ENCODE peak calls at places on chromosomes 13 and 19, in six cellular contexts. One of them, this sample, is unnamed.

GRCh38 chr13:67062160-67062559 is 168.0 kb downstream of the PCDH9 start:
- DNase-seq in upper lobe of left lung: no peak
- DNase-seq in uterus: no peak
- DNase-seq in suprapubic skin: no peak
- DNase-seq in HCT116: no peak
- DNase-seq in tibial nerve: no peak
- DNase-seq in this sample: no peak

GRCh38 chr19:14091885-14092462 is 1.4 kb upstream of the SAMD1 start:
- DNase-seq in tibial nerve: no peak
- DNase-seq in HCT116: no peak
- DNase-seq in upper lobe of left lung: no peak
- DNase-seq in uterus: no peak
- DNase-seq in suprapubic skin: peak
- DNase-seq in this sample: peak

GRCh38 chr13:35818577-35819165 is 312.5 kb downstream of the DCLK1 start:
- DNase-seq in HCT116: peak
- DNase-seq in uterus: no peak
- DNase-seq in tibial nerve: no peak
- DNase-seq in upper lobe of left lung: no peak
- DNase-seq in suprapubic skin: no peak
- DNase-seq in this sample: no peak

GRCh38 chr19:2805991-2806649 is 13.5 kb upstream of the ZNF554 start:
- DNase-seq in upper lobe of left lung: no peak
- DNase-seq in HCT116: no peak
- DNase-seq in suprapubic skin: no peak
- DNase-seq in uterus: no peak
- DNase-seq in tibial nerve: no peak
- DNase-seq in this sample: no peak

GRCh38 chr13:100789968-100790367 is 115.4 kb upstream of the TMTC4 start:
- DNase-seq in HCT116: no peak
- DNase-seq in upper lobe of left lung: no peak
- DNase-seq in uterus: no peak
- DNase-seq in suprapubic skin: no peak
- DNase-seq in tibial nerve: no peak
- DNase-seq in this sample: no peak

GRCh38 chr19:30047355-30047895 is 105.4 kb downstream of the URI1 start:
- DNase-seq in uterus: no peak
- DNase-seq in suprapubic skin: no peak
- DNase-seq in upper lobe of left lung: no peak
- DNase-seq in tibial nerve: no peak
- DNase-seq in HCT116: no peak
- DNase-seq in this sample: no peak

GRCh38 chr13:110985570-110985969 is 70.7 kb upstream of the ANKRD10 start:
- DNase-seq in upper lobe of left lung: no peak
- DNase-seq in suprapubic skin: no peak
- DNase-seq in tibial nerve: no peak
- DNase-seq in HCT116: no peak
- DNase-seq in uterus: no peak
- DNase-seq in this sample: no peak

GRCh38 chr13:98445340-98446233 is 131.3 kb downstream of the STK24 start:
- DNase-seq in upper lobe of left lung: peak
- DNase-seq in uterus: peak
- DNase-seq in tibial nerve: peak
- DNase-seq in suprapubic skin: no peak
- DNase-seq in HCT116: peak
- DNase-seq in this sample: peak

GRCh38 chr13:67221630-67222226 is 8.4 kb downstream of the PCDH9 start:
- DNase-seq in uterus: no peak
- DNase-seq in upper lobe of left lung: no peak
- DNase-seq in tibial nerve: no peak
- DNase-seq in HCT116: no peak
- DNase-seq in suprapubic skin: no peak
- DNase-seq in this sample: no peak

GRCh38 chr13:111241862-111242261 is 78.6 kb upstream of the TEX29 start:
- DNase-seq in tibial nerve: no peak
- DNase-seq in HCT116: no peak
- DNase-seq in uterus: no peak
- DNase-seq in upper lobe of left lung: no peak
- DNase-seq in suprapubic skin: no peak
- DNase-seq in this sample: no peak

GRCh38 chr19:37950471-37951175 is 43.6 kb downstream of the SIPA1L3 start:
- DNase-seq in HCT116: no peak
- DNase-seq in uterus: no peak
- DNase-seq in suprapubic skin: no peak
- DNase-seq in upper lobe of left lung: peak
- DNase-seq in tibial nerve: no peak
- DNase-seq in this sample: no peak

GRCh38 chr19:7410946-7411345 is 62.2 kb downstream of the ARHGEF18 start:
- DNase-seq in HCT116: no peak
- DNase-seq in upper lobe of left lung: no peak
- DNase-seq in tibial nerve: no peak
- DNase-seq in uterus: no peak
- DNase-seq in suprapubic skin: no peak
- DNase-seq in this sample: no peak

GRCh38 chr19:2575734-2576481 is 100.0 kb downstream of the GADD45B start:
- DNase-seq in upper lobe of left lung: peak
- DNase-seq in suprapubic skin: peak
- DNase-seq in HCT116: no peak
- DNase-seq in uterus: peak
- DNase-seq in tibial nerve: peak
- DNase-seq in this sample: peak

GRCh38 chr13:99995503-99996176 is 14.1 kb downstream of the ZIC2 start:
- DNase-seq in tibial nerve: no peak
- DNase-seq in suprapubic skin: no peak
- DNase-seq in upper lobe of left lung: no peak
- DNase-seq in HCT116: no peak
- DNase-seq in uterus: no peak
- DNase-seq in this sample: no peak

GRCh38 chr13:33249066-33249465 is 36.5 kb downstream of the STARD13 start:
- DNase-seq in tibial nerve: no peak
- DNase-seq in uterus: no peak
- DNase-seq in HCT116: peak
- DNase-seq in suprapubic skin: no peak
- DNase-seq in upper lobe of left lung: no peak
- DNase-seq in this sample: no peak

GRCh38 chr19:51439021-51439465 is 19.2 kb downstream of the SIGLEC8 start:
- DNase-seq in suprapubic skin: no peak
- DNase-seq in HCT116: no peak
- DNase-seq in tibial nerve: no peak
- DNase-seq in uterus: no peak
- DNase-seq in upper lobe of left lung: no peak
- DNase-seq in this sample: no peak

GRCh38 chr19:34480491-34480890 is 1.1 kb upstream of the WTIP start:
- DNase-seq in uterus: no peak
- DNase-seq in suprapubic skin: peak
- DNase-seq in HCT116: no peak
- DNase-seq in upper lobe of left lung: peak
- DNase-seq in tibial nerve: no peak
- DNase-seq in this sample: no peak

DNA sequence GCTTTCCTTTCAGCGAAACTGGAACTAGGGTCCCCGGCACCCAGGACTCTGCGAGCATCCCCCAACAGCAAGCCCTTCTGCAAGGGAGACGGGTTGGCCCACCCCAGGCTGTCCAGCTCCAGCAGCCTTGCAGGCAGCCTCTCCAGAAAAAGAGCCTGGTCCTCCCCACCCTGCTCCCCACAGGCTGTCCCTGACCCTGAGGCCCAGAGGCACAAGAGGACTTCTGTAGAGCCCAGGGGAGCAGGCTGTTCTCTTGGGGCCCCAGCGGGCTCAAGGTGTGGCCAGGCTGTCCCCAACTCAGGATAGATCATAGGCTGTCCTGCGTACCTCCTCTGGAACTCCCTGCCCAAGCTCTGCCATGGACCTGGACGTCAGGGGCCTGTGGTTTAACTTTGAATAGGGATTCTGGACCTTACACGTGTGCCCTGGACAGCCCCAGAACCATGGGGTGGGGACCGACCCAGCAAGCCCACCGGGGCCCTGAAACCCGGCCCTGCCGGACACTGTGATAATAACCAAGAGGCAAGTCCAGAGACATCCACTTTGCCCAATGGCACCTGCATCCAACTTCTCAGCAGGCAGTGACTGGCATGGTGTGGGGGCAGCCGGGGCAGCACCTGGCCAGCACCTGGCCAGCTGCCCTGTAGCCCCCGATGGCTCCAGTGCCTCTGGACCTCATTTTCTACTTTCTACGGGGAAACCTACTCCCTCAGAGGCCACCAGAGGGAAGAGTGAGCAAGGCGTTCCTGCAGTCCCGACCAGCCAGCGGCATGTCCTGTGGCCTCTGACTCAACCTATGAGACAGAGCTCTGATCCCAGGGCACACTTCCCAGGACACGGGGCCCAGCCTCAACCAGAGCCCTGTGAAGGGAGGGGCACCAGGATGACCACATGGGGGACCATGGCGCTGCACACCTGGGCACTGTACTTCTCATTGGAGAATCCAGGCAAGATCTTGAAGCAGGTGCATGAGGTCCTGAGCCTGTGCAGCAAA is 50.9 kb upstream of the TPM4 start:
- DNase-seq in upper lobe of left lung: peak
- DNase-seq in uterus: no peak
- DNase-seq in tibial nerve: no peak
- DNase-seq in suprapubic skin: no peak
- DNase-seq in HCT116: peak
- DNase-seq in this sample: no peak
- H3K27ac ChIP-seq in upper lobe of left lung: no peak
- H3K27ac ChIP-seq in uterus: no peak
- H3K27ac ChIP-seq in tibial nerve: no peak
- H3K27ac ChIP-seq in suprapubic skin: no peak
- H3K27ac ChIP-seq in HCT116: no peak
- H3K27ac ChIP-seq in this sample: no peak

DNA sequence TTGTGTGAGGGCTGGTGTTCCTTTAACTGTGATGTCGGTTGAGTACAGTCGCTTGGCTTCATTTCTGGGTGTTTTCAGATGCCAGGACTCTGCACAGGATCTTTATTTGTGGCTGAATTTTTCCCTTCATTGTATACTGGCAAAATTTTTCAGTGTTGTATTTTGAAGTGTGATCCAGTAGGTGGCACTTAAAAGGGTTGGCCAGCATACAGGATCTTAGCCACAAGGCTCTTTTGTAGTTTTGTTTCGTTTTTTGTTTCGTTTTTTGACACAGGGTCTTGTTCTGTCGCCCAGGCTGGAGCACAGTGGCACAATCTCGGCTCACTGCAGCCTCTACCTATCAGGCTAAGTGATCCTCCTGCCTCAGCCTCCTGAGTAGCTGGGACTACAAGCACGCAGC is 8.7 kb downstream of the FCAR start:
- DNase-seq in suprapubic skin: no peak
- DNase-seq in uterus: no peak
- DNase-seq in tibial nerve: no peak
- DNase-seq in upper lobe of left lung: no peak
- DNase-seq in HCT116: no peak
- DNase-seq in this sample: no peak
- TF ChIP-seq CTCF in suprapubic skin: no peak
- TF ChIP-seq CTCF in uterus: no peak
- TF ChIP-seq CTCF in tibial nerve: no peak
- TF ChIP-seq CTCF in upper lobe of left lung: no peak
- TF ChIP-seq CTCF in HCT116: peak
- TF ChIP-seq CTCF in this sample: no peak

DNA sequence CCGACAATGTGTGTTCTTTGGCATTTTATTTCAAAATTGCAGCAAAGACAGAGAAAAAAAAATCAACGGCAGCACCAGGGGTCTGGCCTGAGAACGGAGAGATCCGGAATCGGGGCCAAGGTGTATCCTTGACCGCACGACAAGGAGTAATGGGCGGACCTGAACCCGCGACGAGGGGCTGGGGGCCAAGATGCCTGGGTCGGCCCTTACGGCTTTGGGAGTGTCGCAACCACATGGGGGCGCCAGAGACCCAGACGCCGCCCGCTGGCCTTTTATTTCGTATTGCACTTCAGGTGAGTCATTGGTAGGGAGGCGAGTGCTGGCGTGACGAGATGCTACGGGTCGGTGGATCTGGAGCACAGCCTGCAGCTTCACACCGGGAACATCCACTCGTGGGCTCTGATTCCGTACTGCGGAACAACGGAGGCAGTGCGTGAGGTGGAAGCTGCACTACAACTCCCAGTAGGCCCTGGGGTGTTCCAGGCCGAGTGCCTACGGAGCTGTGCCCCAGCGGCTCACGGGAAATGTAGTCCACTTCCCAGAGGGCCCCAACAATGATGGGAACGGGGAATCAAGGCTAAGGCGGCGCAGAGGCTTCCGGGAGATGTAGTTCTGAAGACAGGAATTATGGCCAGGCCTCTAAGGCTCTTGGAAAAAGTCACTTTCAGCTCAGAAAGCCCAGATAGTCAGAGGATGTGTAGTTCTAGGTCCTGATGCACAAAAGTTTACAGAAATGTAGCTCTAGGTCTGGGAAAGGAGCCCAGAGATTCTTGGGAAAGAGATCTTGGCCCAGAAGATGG is 15.6 kb downstream of the BCAT2 start:
- DNase-seq in uterus: peak
- DNase-seq in suprapubic skin: peak
- DNase-seq in upper lobe of left lung: peak
- DNase-seq in HCT116: peak
- DNase-seq in tibial nerve: peak
- DNase-seq in this sample: peak
- TF ChIP-seq POLR2A in uterus: peak
- TF ChIP-seq POLR2A in suprapubic skin: no peak
- TF ChIP-seq POLR2A in upper lobe of left lung: no peak
- TF ChIP-seq POLR2A in HCT116: no peak
- TF ChIP-seq POLR2A in tibial nerve: peak
- TF ChIP-seq POLR2A in this sample: peak

DNA sequence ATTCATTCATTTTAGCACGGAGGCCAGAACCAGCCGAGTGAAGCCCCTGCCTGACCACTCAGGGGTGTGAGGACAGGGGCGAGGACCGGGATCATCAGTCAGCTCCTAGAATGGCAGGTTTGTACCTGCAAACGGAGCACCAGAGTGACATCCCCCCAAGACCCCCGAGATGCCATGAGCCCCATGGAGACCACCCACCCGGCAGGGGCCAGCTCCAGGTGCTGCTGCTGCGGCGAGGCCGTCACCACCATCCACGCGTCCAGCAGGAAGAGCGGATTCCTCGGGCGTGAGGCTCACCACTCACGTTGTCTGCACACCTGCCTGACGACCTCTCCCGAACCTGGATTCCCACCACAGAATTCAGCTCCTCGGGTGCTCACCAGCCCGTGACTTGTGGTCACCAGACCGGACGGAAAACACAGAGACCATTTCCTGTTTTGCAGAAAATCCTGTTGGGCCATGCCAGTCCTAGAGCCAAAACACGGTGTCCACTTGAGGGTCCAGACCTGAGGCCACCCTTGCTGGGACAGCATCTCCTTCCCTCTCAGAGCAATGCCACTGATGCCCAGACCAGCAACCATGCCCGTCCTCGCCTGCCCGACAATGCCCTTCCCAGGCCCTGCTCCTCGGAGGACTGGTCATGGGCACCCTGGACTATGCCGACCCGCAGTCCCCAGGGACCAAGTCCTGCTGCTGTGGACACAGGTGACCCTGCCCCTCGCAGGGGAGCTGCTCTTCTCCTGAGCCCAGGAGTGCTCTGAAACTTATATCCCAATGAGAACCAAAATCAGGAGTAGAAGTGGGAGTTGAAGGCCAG is 74.2 kb downstream of the RASA3 start:
- DNase-seq in tibial nerve: no peak
- DNase-seq in suprapubic skin: peak
- DNase-seq in upper lobe of left lung: peak
- DNase-seq in HCT116: no peak
- DNase-seq in uterus: no peak
- DNase-seq in this sample: no peak
- H3K27ac ChIP-seq in tibial nerve: peak
- H3K27ac ChIP-seq in suprapubic skin: no peak
- H3K27ac ChIP-seq in upper lobe of left lung: no peak
- H3K27ac ChIP-seq in HCT116: no peak
- H3K27ac ChIP-seq in uterus: no peak
- H3K27ac ChIP-seq in this sample: no peak